ENCODE peak calls at places on chromosomes 2 and 18, in four cellular contexts. X is bronchial epithelial cell, T is A673, E is WTC11. O is an unnamed sample.

GRCh38 chr2:54482725-54483124 is 26.6 kb downstream of the SPTBN1 start:
- DNase-seq in T (peak), X (peak), E (no peak), O (no peak)

GRCh38 chr2:169047253-169048250 is 16.4 kb upstream of the ABCB11 start:
- DNase-seq in T (no peak), X (peak), E (no peak), O (no peak)

GRCh38 chr2:145724499-145724898 is 1204.6 kb upstream of the ZEB2 start:
- DNase-seq in X (no peak), T (no peak), E (no peak), O (no peak)

GRCh38 chr2:197453914-197454398 is 604 bp downstream of the COQ10B start:
- DNase-seq in E (peak), T (no peak), X (peak), O (peak)

GRCh38 chr2:88751770-88752169 is 60.3 kb downstream of the RPIA start:
- DNase-seq in E (no peak), T (no peak), X (no peak), O (no peak)

GRCh38 chr18:4400911-4401310 is 54.2 kb downstream of the DLGAP1 start:
- DNase-seq in E (no peak), T (peak), X (no peak), O (no peak)

GRCh38 chr2:100197643-100198153 is 55.3 kb upstream of the AFF3 start:
- DNase-seq in E (peak), X (no peak), T (peak), O (no peak)

GRCh38 chr2:239818086-239818485 is 207.1 kb downstream of the NDUFA10 start:
- DNase-seq in X (no peak), E (no peak), T (no peak), O (no peak)

GRCh38 chr18:45726603-45727002 is 2.6 kb downstream of the SLC14A1 start:
- DNase-seq in T (no peak), E (no peak), X (no peak), O (no peak)

GRCh38 chr18:69400253-69400975 is at the start of gene DOK6:
- DNase-seq in X (peak), E (peak), T (peak), O (no peak)

GRCh38 chr18:13377496-13377895 is 158.9 kb downstream of the LDLRAD4 start:
- DNase-seq in T (no peak), E (no peak), X (no peak), O (no peak)

GRCh38 chr2:126623000-126623399 is 33.0 kb upstream of the GYPC start:
- DNase-seq in X (no peak), E (no peak), T (no peak), O (no peak)

GRCh38 chr2:190980630-190981214 is 33.2 kb downstream of the STAT1 start:
- DNase-seq in X (no peak), T (no peak), E (no peak), O (no peak)

GRCh38 chr2:27308359-27308875 is at the start of gene UCN:
- DNase-seq in X (peak), T (peak), E (peak), O (no peak)

GRCh38 chr18:61398961-61399632 is 65.9 kb downstream of the CDH20 start:
- DNase-seq in T (no peak), X (no peak), E (no peak), O (no peak)

GRCh38 chr2:218883491-218884490 is 3.1 kb downstream of the WNT10A start:
- DNase-seq in E (peak), T (no peak), X (peak), O (no peak)

GRCh38 chr2:119292226-119292625 is 68.6 kb downstream of the STEAP3 start:
- DNase-seq in E (no peak), T (peak), X (peak), O (no peak)

GRCh38 chr2:219453691-219454131 is 19.1 kb downstream of the SPEG start:
- DNase-seq in E (no peak), T (no peak), X (no peak), O (no peak)

GRCh38 chr2:173760553-173760952 is 204.6 kb downstream of the SP3 start:
- DNase-seq in E (no peak), T (no peak), X (no peak), O (no peak)

GRCh38 chr2:218569661-218570500 is 1.2 kb downstream of the CNOT9 start:
- DNase-seq in T (peak), X (peak), E (no peak), O (no peak)

GRCh38 chr18:79522451-79523220 is 126.9 kb downstream of the NFATC1 start:
- DNase-seq in T (no peak), E (no peak), X (no peak), O (peak)

GRCh38 chr2:151792589-151792988 is 35.6 kb downstream of the ARL5A start:
- DNase-seq in X (no peak), T (no peak), E (no peak), O (no peak)

GRCh38 chr18:58998421-58999203 is 133.9 kb downstream of the ZNF532 start:
- DNase-seq in T (peak), E (no peak), X (peak), O (no peak)

GRCh38 chr2:26630669-26631360 is 10.4 kb downstream of the CIB4 start:
- DNase-seq in X (peak), E (no peak), T (no peak), O (no peak)

GRCh38 chr18:23257153-23257552 is 121.9 kb downstream of the CABLES1 start:
- DNase-seq in X (no peak), T (no peak), E (no peak), O (no peak)

GRCh38 chr2:1136807-1137663 is 186.4 kb downstream of the SNTG2 start:
- DNase-seq in T (no peak), X (no peak), E (no peak), O (no peak)

GRCh38 chr2:98649135-98649991 is 41.0 kb downstream of the UNC50 start:
- DNase-seq in X (peak), E (peak), T (peak), O (peak)

GRCh38 chr2:86778957-86779356 is 11.8 kb downstream of the CD8A start:
- DNase-seq in E (no peak), X (no peak), T (no peak), O (no peak)

GRCh38 chr18:48989304-48990284 is 38.8 kb upstream of the SMAD7 start:
- DNase-seq in E (no peak), X (no peak), T (no peak), O (no peak)

GRCh38 chr2:99729104-99729503 is 239.3 kb upstream of the REV1 start:
- DNase-seq in T (no peak), X (no peak), E (no peak), O (no peak)

GRCh38 chr2:223313101-223313500 is 261.1 kb downstream of the KCNE4 start:
- DNase-seq in T (no peak), E (no peak), X (no peak), O (no peak)

GRCh38 chr2:177024760-177025159 is 187.8 kb upstream of the HNRNPA3 start:
- DNase-seq in T (no peak), E (no peak), X (no peak), O (no peak)

GRCh38 chr2:158724803-158725271 is 70.3 kb upstream of the DAPL1 start:
- DNase-seq in X (peak), E (no peak), T (no peak), O (no peak)

GRCh38 chr2:209074711-209075110 is 349.1 kb upstream of the MAP2 start:
- DNase-seq in E (no peak), X (no peak), T (no peak), O (no peak)

GRCh38 chr2:18262601-18263000 is 297.9 kb downstream of the RDH14 start:
- DNase-seq in T (peak), X (no peak), E (no peak), O (no peak)

GRCh38 chr2:204881519-204882111 is 336.3 kb downstream of the PARD3B start:
- DNase-seq in E (no peak), X (no peak), T (no peak), O (no peak)

GRCh38 chr2:135095591-135095990 is 43.5 kb downstream of the RAB3GAP1 start:
- DNase-seq in X (peak), E (no peak), T (no peak), O (no peak)

GRCh38 chr2:135093192-135093591 is 41.1 kb downstream of the RAB3GAP1 start:
- DNase-seq in T (no peak), X (peak), E (no peak), O (no peak)

GRCh38 chr2:135091681-135092080 is 39.6 kb downstream of the RAB3GAP1 start:
- DNase-seq in X (no peak), E (no peak), T (no peak), O (no peak)

GRCh38 chr2:135094508-135094907 is 42.4 kb downstream of the RAB3GAP1 start:
- DNase-seq in E (no peak), X (no peak), T (no peak), O (no peak)

GRCh38 chr2:135093685-135094340 is 41.7 kb downstream of the RAB3GAP1 start:
- DNase-seq in X (no peak), E (no peak), T (no peak), O (no peak)
- TF ChIP-seq CTCF in X (no peak), E (no peak), T (no peak), O (no peak)

DNA sequence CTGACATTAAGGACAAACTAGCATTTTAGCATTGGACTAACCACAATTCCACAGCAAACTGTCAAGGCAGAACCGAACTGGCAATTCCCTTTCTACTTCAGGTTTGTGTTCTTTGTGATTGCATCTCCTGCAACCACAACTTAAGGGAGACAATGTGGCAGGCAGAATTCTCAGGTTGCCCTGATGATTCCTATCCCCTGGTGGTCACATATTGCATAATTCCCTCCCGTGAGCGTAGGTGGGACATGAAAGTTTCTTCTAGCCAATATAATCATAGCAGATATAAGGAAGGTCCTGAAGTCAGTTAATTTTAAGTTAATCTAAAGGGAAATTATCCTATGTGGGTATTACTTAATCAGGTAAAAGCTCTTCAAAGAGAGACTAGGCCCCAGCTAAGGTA is 45.8 kb upstream of the TNP1 start:
- DNase-seq in T (no peak), X (no peak), E (no peak), O (no peak)
- TF ChIP-seq CTCF in T (no peak), X (no peak), E (no peak), O (no peak)

DNA sequence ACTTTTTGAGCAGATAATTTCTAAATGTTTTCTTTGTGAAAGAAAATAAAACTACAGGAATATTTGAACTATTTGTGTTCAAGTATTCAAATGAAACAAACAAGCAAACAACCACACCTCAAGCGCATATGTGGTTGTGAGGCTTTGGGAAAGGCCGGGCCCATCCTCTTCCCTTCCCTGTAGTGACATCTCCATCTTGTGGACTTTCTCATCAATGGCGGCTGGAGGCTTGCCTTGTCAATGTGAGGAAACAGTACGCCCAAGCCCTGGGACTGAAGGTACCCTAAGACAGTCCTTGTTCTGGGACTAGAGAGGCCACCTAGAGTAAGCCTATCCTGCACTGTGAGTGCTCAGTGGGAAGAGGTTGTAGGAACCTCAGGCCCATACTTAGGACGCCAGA is 166.8 kb downstream of the TPGS2 start:
- DNase-seq in E (peak), X (no peak), T (no peak), O (no peak)
- TF ChIP-seq CTCF in E (no peak), X (no peak), T (no peak), O (no peak)

DNA sequence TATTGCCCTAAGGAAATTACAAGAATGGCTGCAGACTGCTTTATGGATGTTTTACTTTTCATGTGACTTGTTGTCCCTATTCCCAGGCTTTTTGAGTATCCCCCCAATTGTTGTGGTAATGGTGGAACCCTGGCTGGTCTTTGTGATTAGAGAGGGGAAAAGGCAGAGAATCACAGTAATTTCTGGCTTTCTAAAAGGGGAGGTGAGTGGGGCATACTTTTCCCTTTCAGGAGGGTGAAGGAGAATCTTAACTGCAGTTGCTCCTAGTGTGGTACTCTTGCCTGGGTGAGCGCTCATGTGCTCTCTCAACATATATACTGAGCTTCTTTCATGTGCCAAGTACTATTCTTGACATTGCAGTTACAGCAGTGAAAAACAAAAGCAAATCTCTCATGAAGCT is 69.3 kb downstream of the ASXL3 start:
- DNase-seq in X (no peak), E (no peak), T (no peak), O (no peak)
- TF ChIP-seq CTCF in X (no peak), E (no peak), T (no peak), O (no peak)

DNA sequence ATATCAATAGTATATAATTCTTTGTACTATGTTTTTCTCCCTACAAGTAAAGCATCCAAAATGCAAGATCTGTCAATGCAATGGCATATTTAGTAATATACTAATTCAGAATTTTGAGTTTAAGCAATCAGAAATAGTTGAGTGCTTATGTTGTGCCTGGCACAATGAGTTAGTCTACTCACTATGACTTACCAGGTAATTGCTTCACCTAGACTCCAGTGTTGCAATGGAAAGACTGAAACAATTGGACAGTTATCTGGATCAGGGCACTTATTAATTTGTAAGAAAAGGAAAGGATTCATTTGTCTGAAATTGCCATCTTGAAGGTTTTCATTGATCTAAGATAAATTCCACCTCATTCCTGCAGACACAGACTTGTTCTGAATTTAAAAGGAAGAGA is 97.6 kb upstream of the TCF4 start:
- DNase-seq in T (no peak), X (peak), E (no peak), O (no peak)
- TF ChIP-seq CTCF in T (no peak), X (no peak), E (no peak), O (no peak)

GRCh38 chr2:46989491-46990230 is 74.1 kb upstream of the MCFD2 start:
- DNase-seq in T (no peak), E (no peak), X (no peak), O (no peak)

GRCh38 chr2:46988230-46988629 is 72.6 kb upstream of the MCFD2 start:
- DNase-seq in E (no peak), T (no peak), X (no peak), O (no peak)

GRCh38 chr2:46991985-46992384 is 76.4 kb upstream of the MCFD2 start:
- DNase-seq in E (no peak), T (no peak), X (no peak), O (no peak)

GRCh38 chr2:46990231-46990588 is 74.6 kb upstream of the MCFD2 start:
- DNase-seq in E (no peak), T (no peak), X (no peak), O (no peak)

DNA sequence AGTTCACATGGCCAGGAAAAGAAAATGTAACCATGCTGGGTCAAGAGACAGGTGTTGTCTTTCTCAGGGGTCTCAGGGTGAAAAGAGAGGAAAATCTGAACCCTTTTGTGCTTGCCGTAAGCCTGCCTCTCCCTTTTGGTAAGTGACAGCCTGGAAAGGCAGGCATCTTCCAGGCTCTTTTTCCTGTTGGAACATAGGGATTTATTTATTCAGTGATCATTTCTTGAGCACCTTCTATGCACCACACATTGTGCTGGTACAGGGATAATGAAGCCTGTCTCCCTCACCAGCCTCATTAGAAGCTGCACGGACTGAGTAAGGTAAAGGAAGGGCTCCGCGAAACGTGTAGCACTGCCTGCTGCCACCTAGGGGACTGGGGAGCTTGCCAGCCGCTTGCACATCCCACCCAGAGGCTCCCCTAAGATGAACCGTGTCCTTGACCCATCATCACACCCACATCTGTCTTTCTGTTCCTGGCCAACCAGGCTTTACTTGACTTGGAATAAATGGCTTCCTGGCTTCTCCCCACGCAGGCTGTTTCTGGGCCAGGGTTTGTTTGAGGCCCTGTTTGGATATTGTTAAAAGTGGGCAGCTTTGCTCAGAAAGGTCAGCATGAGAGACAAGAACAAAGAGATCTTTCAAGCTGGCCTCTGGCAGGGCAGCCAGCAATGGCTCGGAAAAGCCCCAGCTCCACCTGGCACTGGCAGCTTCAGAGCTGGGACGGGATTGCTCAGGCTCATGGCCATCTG is 73.3 kb upstream of the MCFD2 start:
- DNase-seq in E (peak), X (no peak), T (no peak), O (no peak)
- TF ChIP-seq CTCF in E (no peak), X (no peak), T (peak), O (no peak)

GRCh38 chr2:128644745-128645256 is 326.1 kb upstream of the HS6ST1 start:
- DNase-seq in T (no peak), X (peak), E (peak), O (no peak)
- TF ChIP-seq CTCF in T (no peak), X (no peak), E (no peak), O (no peak)

DNA sequence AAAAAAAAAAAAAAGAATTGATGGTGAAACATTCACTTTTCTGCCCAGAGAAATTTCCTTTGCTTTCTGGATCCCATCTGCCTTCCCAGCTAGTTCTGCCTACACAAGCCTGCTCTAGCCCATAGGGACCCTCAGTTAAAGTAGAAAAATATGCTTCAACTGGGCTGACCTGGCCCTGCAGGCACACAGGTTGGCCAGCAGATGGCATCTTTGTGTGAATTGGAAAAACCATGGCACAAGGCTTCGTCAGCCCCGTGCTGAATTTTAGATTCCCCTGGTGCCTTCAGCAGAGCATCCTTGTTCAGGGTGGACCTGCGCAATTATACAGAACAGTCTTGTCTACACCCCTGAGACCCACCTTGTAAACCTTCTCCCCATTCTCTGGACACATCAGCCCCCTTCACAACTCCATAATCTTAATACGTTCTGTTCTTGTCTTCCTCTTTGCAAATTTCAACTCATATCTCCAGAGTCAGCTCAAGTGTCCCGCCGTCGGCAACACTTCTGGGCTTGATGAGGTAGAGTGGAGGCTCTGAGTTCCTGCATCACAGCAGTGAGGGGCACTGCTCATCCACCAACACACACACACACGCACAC is 114.5 kb downstream of the INSIG2 start:
- DNase-seq in E (peak), T (peak), X (peak), O (peak)
- TF ChIP-seq CTCF in E (peak), T (peak), X (peak), O (peak)

O was measured in natural killer cell.